ENCODE peak calls at places on chromosomes 1 and 21, in six cellular contexts. H is tibial nerve, X is right lobe of liver, B is IMR-90, V is stomach, F is endothelial cell of umbilical vein. I is an unnamed sample. For H3K36me3, the result is how much of the 10 kb centered on the place peaks cover.

GRCh38 chr1:203592156-203592555 is 34.5 kb upstream of the ATP2B4 start:
- DNase-seq in H (no peak), X (no peak), B (peak), V (no peak), F (no peak), I (peak)

GRCh38 chr1:180213401-180214177 is 16.5 kb upstream of the LHX4 start:
- DNase-seq in H (no peak), X (peak), B (no peak), V (no peak), F (peak), I (no peak)

GRCh38 chr21:17929514-17929913 is 110.4 kb upstream of the C21orf91 start:
- DNase-seq in H (no peak), X (no peak), B (no peak), V (no peak), F (no peak), I (no peak)

GRCh38 chr1:116710326-116711060 is 43.0 kb upstream of the IGSF3 start:
- DNase-seq in H (no peak), X (no peak), B (no peak), V (no peak), F (no peak), I (no peak)

GRCh38 chr21:45555557-45556301 is 13.5 kb upstream of the SLC19A1 start:
- DNase-seq in H (peak), X (peak), B (peak), V (peak), F (peak), I (peak)

GRCh38 chr1:100671604-100672003 is 47.9 kb upstream of the VCAM1 start:
- DNase-seq in H (no peak), X (no peak), B (peak), V (no peak), F (peak), I (no peak)

GRCh38 chr1:159854693-159855192 is 7.7 kb downstream of the VSIG8 start:
- DNase-seq in H (peak), X (peak), B (peak), V (peak), F (peak), I (peak)

GRCh38 chr1:164709541-164710287 is 150.7 kb downstream of the PBX1 start:
- DNase-seq in H (no peak), X (no peak), B (peak), V (no peak), F (no peak), I (no peak)

GRCh38 chr1:233253231-233254038 is 42.1 kb downstream of the PCNX2 start:
- DNase-seq in H (no peak), X (no peak), B (no peak), V (no peak), F (no peak), I (no peak)

GRCh38 chr1:173341307-173341706 is 134.2 kb upstream of the TNFSF4 start:
- DNase-seq in H (no peak), X (no peak), B (peak), V (no peak), F (no peak), I (no peak)

GRCh38 chr1:233597489-233597901 is 16.4 kb upstream of the KCNK1 start:
- DNase-seq in H (no peak), X (no peak), B (no peak), V (no peak), F (no peak), I (no peak)

GRCh38 chr1:119827010-119827409 is 15.8 kb upstream of the REG4 start:
- DNase-seq in H (no peak), X (no peak), B (no peak), V (no peak), F (no peak), I (no peak)

GRCh38 chr1:19323987-19324664 is 12.0 kb downstream of the SLC66A1 start:
- DNase-seq in H (no peak), X (no peak), B (no peak), V (no peak), F (no peak), I (no peak)

GRCh38 chr1:1943834-1944570 is 24.9 kb upstream of the TMEM52 start:
- DNase-seq in H (no peak), X (peak), B (no peak), V (peak), F (peak), I (peak)

GRCh38 chr1:117017648-117018047 is 16.1 kb downstream of the CD101 start:
- DNase-seq in H (no peak), X (no peak), B (no peak), V (no peak), F (no peak), I (no peak)

GRCh38 chr1:24349891-24350290 is 30.7 kb downstream of the GRHL3 start:
- DNase-seq in H (no peak), X (no peak), B (peak), V (no peak), F (no peak), I (no peak)

GRCh38 chr1:202243006-202243405 is 49.4 kb downstream of the LGR6 start:
- DNase-seq in H (no peak), X (peak), B (no peak), V (no peak), F (no peak), I (no peak)

GRCh38 chr1:167748901-167749300 is 27.1 kb downstream of the MPZL1 start:
- DNase-seq in H (no peak), X (no peak), B (peak), V (no peak), F (no peak), I (no peak)

GRCh38 chr1:235050911-235051360 is 77.7 kb downstream of the TOMM20 start:
- DNase-seq in H (no peak), X (no peak), B (peak), V (no peak), F (peak), I (no peak)

GRCh38 chr1:242129103-242129502 is 130.2 kb upstream of the MAP1LC3C start:
- DNase-seq in H (no peak), X (no peak), B (no peak), V (no peak), F (no peak), I (no peak)

GRCh38 chr21:43768868-43769167 is 7.3 kb downstream of the CSTB start:
- DNase-seq in H (no peak), X (no peak), B (no peak), V (no peak), F (no peak), I (no peak)

GRCh38 chr1:169909499-169909898 is 15.8 kb upstream of the SCYL3 start:
- DNase-seq in H (no peak), X (no peak), B (no peak), V (no peak), F (no peak), I (no peak)

GRCh38 chr1:216804107-216804506 is 80.9 kb upstream of the ESRRG start:
- DNase-seq in H (no peak), X (no peak), B (no peak), V (peak), F (no peak), I (peak)

GRCh38 chr1:94926365-94926914 is 470 bp downstream of the CNN3 start:
- DNase-seq in H (peak), X (peak), B (peak), V (peak), F (peak), I (peak)

GRCh38 chr1:52569333-52570265 is 16.7 kb upstream of the TUT4 start:
- DNase-seq in H (no peak), X (no peak), B (no peak), V (no peak), F (peak), I (no peak)

GRCh38 chr1:103106426-103107321 is 1.6 kb downstream of the COL11A1 start:
- DNase-seq in H (peak), X (no peak), B (peak), V (no peak), F (peak), I (peak)

GRCh38 chr1:23169727-23170335 is 1.2 kb upstream of the LUZP1 start:
- DNase-seq in H (peak), X (no peak), B (peak), V (no peak), F (peak), I (peak)
- TF ChIP-seq POLR2A in H (no peak), X (no peak), B (no peak), V (no peak), F (peak), I (no peak)

DNA sequence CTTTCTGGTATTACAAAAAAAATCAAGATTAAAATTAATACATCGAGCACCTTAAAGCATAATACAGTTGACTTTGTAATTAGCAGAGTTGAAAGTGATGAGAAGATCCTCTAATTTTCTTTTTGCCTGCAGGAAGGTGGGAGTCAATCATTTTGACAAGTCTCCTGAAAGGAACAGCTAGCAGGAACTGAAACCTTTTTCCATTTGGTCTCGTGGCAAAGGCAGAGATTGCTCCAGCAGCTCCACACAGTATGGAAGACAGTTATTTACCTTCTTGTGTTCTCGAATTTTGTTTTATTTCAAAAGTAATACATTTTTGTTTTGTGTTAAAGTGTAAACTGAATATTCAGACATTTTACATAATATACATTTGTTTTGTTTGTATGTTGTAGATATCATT is 7.7 kb downstream of the S100PBP start:
- DNase-seq in H (no peak), X (no peak), B (no peak), V (no peak), F (no peak), I (no peak)
- H3K36me3 ChIP-seq in H (under half), X (under half), B (under half), V (under half), F (under half), I (under half)

GRCh38 chr1:109959632-109959973 is 25.0 kb upstream of the AHCYL1 start:
- DNase-seq in H (no peak), X (no peak), B (no peak), V (no peak), F (peak), I (no peak)
- H3K4me3 ChIP-seq in H (no peak), X (no peak), B (no peak), V (no peak), F (no peak), I (no peak)

GRCh38 chr1:177511036-177511435 is 340.3 kb downstream of the BRINP2 start:
- DNase-seq in H (no peak), X (no peak), B (no peak), V (no peak), F (peak), I (no peak)
- TF ChIP-seq POLR2A in H (no peak), X (no peak), B (no peak), V (no peak), F (no peak), I (no peak)

DNA sequence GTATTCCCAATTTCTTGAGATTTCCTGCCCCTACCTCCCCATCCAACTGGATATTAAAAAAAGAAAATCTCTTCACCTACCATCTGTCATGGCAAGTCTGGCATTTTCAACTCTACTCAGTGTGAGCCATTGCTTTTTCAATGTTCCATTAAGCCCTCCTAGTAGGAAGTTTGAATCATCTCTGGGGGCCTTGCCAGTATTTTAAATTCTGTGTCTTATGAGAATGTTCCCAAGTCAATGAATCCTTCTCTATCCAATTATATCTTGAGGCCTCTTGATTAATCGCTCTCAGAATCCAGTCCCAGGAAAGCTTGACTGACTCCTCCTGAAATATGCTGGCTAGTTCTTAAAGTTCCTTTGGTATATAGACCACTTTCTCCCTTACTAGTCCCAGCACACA is 91.5 kb downstream of the NGF start:
- DNase-seq in H (no peak), X (no peak), B (peak), V (no peak), F (no peak), I (no peak)
- H3K36me3 ChIP-seq in H (under half), X (under half), B (under half), V (under half), F (under half), I (under half)

DNA sequence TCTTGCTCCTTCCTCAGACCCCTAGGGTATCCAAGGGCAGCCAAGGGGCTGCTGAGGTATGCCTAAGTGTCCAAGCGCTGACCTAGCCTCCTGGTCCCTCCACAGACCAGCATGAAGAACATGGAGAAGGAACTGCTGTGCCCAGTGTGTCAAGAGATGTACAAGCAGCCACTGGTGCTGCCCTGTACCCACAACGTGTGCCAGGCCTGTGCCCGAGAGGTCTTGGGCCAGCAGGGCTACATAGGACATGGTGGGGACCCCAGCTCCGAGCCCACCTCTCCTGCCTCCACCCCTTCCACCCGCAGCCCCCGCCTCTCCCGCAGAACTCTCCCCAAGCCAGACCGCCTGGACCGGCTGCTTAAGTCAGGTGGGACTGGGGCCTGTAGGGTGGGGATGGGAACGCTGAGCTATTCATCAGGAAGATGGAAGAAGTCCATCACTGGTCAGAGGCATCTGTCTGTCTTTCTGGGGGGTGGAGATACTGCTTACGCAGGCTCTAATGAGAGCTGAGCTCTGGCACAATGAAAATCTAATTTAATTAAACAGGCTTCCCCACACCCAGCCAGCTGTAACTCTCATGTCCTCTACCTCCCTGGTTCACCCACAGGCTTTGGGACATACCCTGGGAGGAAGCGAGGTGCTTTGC is 1.8 kb downstream of the TRIM46 start:
- DNase-seq in H (no peak), X (no peak), B (no peak), V (peak), F (no peak), I (no peak)
- H3K4me3 ChIP-seq in H (peak), X (no peak), B (no peak), V (no peak), F (no peak), I (no peak)

GRCh38 chr1:228157381-228158126 is 7.8 kb downstream of the GJC2 start:
- DNase-seq in H (no peak), X (no peak), B (no peak), V (no peak), F (no peak), I (no peak)

GRCh38 chr1:228160201-228160761 is 5.3 kb upstream of the IBA57 start:
- DNase-seq in H (no peak), X (no peak), B (no peak), V (no peak), F (no peak), I (no peak)

GRCh38 chr1:228156941-228157351 is 7.2 kb downstream of the GJC2 start:
- DNase-seq in H (no peak), X (no peak), B (no peak), V (no peak), F (no peak), I (no peak)

GRCh38 chr1:228158151-228158571 is 7.4 kb upstream of the IBA57 start:
- DNase-seq in H (no peak), X (no peak), B (no peak), V (no peak), F (no peak), I (no peak)

DNA sequence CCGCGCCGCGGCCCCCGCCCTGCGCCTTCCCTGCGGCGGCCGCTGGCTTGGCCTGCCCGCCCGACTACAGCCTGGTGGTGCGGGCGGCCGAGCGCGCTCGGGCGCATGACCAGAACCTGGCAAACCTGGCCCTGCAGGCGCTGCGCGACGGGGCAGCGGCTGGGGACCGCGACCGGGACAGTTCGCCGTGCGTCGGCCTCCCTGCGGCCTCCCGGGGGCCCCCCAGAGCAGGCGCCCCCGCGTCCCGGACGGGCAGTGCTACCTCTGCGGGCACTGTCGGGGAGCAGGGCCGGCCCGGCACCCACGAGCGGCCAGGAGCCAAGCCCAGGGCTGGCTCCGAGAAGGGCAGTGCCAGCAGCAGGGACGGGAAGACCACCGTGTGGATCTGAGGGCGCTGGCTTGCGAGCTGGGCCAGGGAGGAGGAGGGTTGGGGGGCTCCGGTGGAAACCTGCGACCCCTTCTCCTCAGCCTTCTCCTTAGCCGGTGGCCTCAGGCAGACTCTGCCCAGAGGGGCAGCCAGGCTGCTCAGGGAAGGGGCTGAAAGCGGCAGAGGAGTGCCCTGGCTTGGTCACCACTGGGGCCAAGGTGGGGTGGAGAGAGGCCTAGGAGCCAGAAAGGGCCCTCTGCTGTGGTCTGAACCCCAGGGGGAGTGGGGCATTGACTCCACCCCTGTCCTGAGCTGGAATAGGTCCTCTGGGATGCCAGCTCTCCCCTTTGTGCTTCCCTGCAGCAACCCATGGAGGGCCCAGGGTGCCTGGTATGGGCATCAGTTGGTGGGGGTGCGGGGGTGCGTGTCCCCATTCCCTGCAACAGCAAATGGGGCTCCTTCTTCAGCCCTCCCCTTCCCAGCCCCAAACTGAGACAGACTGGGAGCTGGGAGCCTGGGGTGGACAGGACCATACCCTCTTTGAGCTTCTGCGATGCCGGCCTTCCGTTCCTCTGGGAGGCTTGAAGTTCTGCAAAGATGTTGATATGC is 6.6 kb upstream of the IBA57 start:
- DNase-seq in H (no peak), X (no peak), B (no peak), V (no peak), F (no peak), I (no peak)
- TF ChIP-seq POLR2A in H (no peak), X (no peak), B (no peak), V (no peak), F (no peak), I (no peak)

DNA sequence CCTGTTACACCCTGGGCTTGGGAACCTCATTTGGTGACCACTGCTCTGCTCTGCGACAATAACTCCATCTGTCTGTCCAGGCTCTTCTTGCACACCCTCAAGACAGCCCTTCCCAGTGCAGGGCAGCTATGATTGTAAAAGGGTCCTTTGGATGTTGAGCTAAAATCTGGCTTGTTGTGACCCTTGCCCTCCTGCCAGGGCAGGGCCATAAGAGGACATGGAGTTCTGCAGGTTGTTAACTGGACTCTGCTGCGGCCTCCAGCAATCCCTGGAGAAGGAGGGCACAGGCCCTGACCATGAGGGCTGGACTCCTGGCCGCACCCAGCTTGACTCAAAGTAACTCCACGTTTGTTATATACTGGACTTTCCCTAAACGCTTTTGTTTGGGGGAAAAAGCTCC is 41.2 kb downstream of the DHCR24 start:
- DNase-seq in H (no peak), X (no peak), B (no peak), V (peak), F (no peak), I (no peak)
- H3K36me3 ChIP-seq in H (under half), X (under half), B (under half), V (under half), F (under half), I (under half)

GRCh38 chr21:35509004-35509704 is 460.1 kb upstream of the RUNX1 start:
- DNase-seq in H (no peak), X (no peak), B (no peak), V (no peak), F (no peak), I (no peak)

GRCh38 chr21:35510294-35510693 is 461.2 kb upstream of the RUNX1 start:
- DNase-seq in H (no peak), X (no peak), B (no peak), V (no peak), F (no peak), I (no peak)

GRCh38 chr21:35506352-35506751 is 457.2 kb upstream of the RUNX1 start:
- DNase-seq in H (no peak), X (no peak), B (no peak), V (no peak), F (peak), I (no peak)

GRCh38 chr21:35511298-35512162 is 462.4 kb upstream of the RUNX1 start:
- DNase-seq in H (no peak), X (no peak), B (peak), V (no peak), F (no peak), I (no peak)

DNA sequence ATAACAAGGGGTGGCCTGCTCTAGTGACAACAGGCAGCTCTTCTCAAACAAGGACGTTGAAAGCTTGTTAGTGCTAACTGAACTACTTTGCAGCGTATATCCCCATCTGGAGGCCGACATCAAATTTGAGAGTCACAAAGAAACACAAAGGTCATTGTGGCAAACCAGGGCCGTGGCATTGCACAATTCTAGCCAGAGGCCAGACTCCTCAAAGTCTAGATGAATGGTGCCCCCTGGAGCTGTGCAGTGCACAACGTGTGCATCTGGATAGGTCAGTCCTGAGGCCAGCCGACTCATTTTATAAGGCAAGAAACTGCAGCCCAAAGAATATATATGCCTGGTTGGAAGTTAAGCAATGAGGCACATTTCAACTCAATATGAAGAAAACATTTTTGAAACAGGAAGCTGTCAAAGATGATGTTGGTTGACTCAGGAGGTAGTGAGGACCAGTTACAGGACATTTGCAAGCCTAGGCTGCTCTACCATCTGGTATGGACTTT is 459.3 kb upstream of the RUNX1 start:
- DNase-seq in H (peak), X (peak), B (peak), V (peak), F (no peak), I (peak)
- H3K4me3 ChIP-seq in H (no peak), X (no peak), B (no peak), V (no peak), F (no peak), I (no peak)